ENCODE peak calls at places on chromosomes 13 and 19, in eight cellular contexts. X is ovary, P is heart left ventricle, T is tibial nerve, L is stomach, N is esophagus squamous epithelium, W is K562, V is A549. B is an unnamed sample. For H3K4me1, the result is how much of the 10 kb centered on the place peaks cover.

GRCh38 chr13:111411186-111411858 is 90.9 kb downstream of the TEX29 start:
- DNase-seq in X (no peak), P (no peak), T (no peak), L (no peak), N (no peak), W (no peak), V (no peak), B (no peak)

GRCh38 chr13:91946498-91947070 is 548.2 kb downstream of the GPC5 start:
- DNase-seq in X (no peak), P (no peak), T (no peak), L (no peak), N (no peak), W (no peak), V (peak), B (no peak)

GRCh38 chr19:51450730-51451307 is 7.4 kb downstream of the SIGLEC8 start:
- DNase-seq in X (no peak), P (no peak), T (no peak), L (peak), N (no peak), W (no peak), V (no peak), B (no peak)

GRCh38 chr13:114128624-114129522 is 3.5 kb downstream of the RASA3 start:
- DNase-seq in X (peak), P (peak), T (peak), L (peak), N (peak), W (peak), V (no peak), B (peak)

GRCh38 chr19:50889638-50890037 is 16.4 kb downstream of the KLK2 start:
- DNase-seq in X (no peak), P (no peak), T (peak), L (no peak), N (no peak), W (no peak), V (no peak), B (no peak)

GRCh38 chr19:35673121-35673804 is 6.9 kb downstream of the UPK1A start:
- DNase-seq in X (no peak), P (peak), T (no peak), L (peak), N (no peak), W (peak), V (peak), B (peak)

GRCh38 chr13:113582841-113583631 is 1.5 kb upstream of the TFDP1 start:
- DNase-seq in X (peak), P (no peak), T (no peak), L (peak), N (no peak), W (no peak), V (no peak), B (peak)

GRCh38 chr13:54185785-54186184 is 1157.2 kb downstream of the OLFM4 start:
- DNase-seq in X (no peak), P (no peak), T (no peak), L (no peak), N (no peak), W (no peak), V (no peak), B (no peak)

GRCh38 chr13:21698975-21699679 is 28.3 kb downstream of the FGF9 start:
- DNase-seq in X (no peak), P (no peak), T (no peak), L (no peak), N (no peak), W (no peak), V (no peak), B (no peak)

GRCh38 chr13:95784891-95785290 is 108.0 kb downstream of the DNAJC3 start:
- DNase-seq in X (no peak), P (no peak), T (no peak), L (no peak), N (no peak), W (no peak), V (no peak), B (no peak)

GRCh38 chr19:12692960-12693359 is 3.5 kb downstream of the FBXW9 start:
- DNase-seq in X (no peak), P (no peak), T (no peak), L (no peak), N (no peak), W (no peak), V (no peak), B (no peak)

GRCh38 chr19:41276231-41276630 is 12.1 kb downstream of the HNRNPUL1 start:
- DNase-seq in X (no peak), P (no peak), T (no peak), L (no peak), N (no peak), W (no peak), V (no peak), B (no peak)

GRCh38 chr13:43054803-43055802 is 31.7 kb downstream of the DNAJC15 start:
- DNase-seq in X (no peak), P (peak), T (no peak), L (no peak), N (no peak), W (no peak), V (no peak), B (no peak)

GRCh38 chr13:101941095-101941777 is 460.6 kb downstream of the FGF14 start:
- DNase-seq in X (no peak), P (no peak), T (no peak), L (no peak), N (no peak), W (no peak), V (no peak), B (peak)

GRCh38 chr19:2532252-2533071 is 56.5 kb downstream of the GADD45B start:
- DNase-seq in X (no peak), P (no peak), T (no peak), L (no peak), N (no peak), W (no peak), V (no peak), B (no peak)

GRCh38 chr19:43318796-43319314 is 34.6 kb upstream of the CD177 start:
- DNase-seq in X (no peak), P (no peak), T (no peak), L (no peak), N (no peak), W (no peak), V (no peak), B (no peak)

GRCh38 chr13:24834902-24835510 is 71.0 kb downstream of the RNF17 start:
- DNase-seq in X (no peak), P (no peak), T (no peak), L (no peak), N (no peak), W (no peak), V (no peak), B (no peak)

GRCh38 chr19:41353466-41354342 is at the start of gene TGFB1:
- DNase-seq in X (peak), P (peak), T (peak), L (peak), N (peak), W (peak), V (peak), B (peak)

GRCh38 chr13:109874444-109874920 is 88.1 kb upstream of the IRS2 start:
- DNase-seq in X (no peak), P (no peak), T (no peak), L (no peak), N (no peak), W (no peak), V (no peak), B (no peak)

GRCh38 chr19:46935066-46935663 is 74.4 kb downstream of the ARHGAP35 start:
- DNase-seq in X (no peak), P (no peak), T (no peak), L (no peak), N (no peak), W (no peak), V (no peak), B (no peak)

GRCh38 chr19:46927893-46928292 is 67.1 kb downstream of the ARHGAP35 start:
- DNase-seq in X (no peak), P (no peak), T (no peak), L (no peak), N (no peak), W (no peak), V (no peak), B (no peak)

GRCh38 chr19:46928951-46929350 is 68.2 kb downstream of the ARHGAP35 start:
- DNase-seq in X (no peak), P (no peak), T (no peak), L (no peak), N (no peak), W (no peak), V (no peak), B (no peak)

GRCh38 chr19:46931197-46931596 is 70.4 kb downstream of the ARHGAP35 start:
- DNase-seq in X (no peak), P (no peak), T (no peak), L (no peak), N (no peak), W (no peak), V (no peak), B (no peak)

DNA sequence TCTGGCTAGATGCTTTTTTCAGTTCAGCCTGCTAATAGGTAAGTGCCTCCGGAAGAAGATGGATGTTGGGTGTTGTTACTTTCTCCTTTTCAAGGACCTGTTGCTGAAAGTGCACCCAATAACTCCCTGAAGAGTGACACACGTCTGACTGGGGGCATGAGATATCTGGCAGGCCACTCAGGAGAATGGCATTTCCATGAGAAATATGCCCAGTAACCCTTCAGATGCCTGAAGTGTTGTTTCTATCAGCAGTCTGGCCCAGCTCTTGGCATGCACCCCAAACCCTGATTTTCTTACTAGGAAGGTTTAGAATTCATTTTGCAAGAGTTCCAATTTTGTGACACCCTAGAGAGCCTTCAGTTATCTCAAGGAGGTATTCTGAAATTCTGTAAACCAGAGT is 71.5 kb downstream of the ARHGAP35 start:
- DNase-seq in X (no peak), P (no peak), T (no peak), L (no peak), N (no peak), W (no peak), V (no peak), B (no peak)
- H3K4me1 ChIP-seq in X (under half), P (half or more), T (under half), L (half or more), N (under half), W (under half), V (half or more), B (under half)

GRCh38 chr19:57435062-57435978 is at the start of gene ZNF749:
- DNase-seq in X (peak), P (peak), T (peak), L (peak), N (peak), W (peak), V (peak), B (peak)
- TF ChIP-seq POLR2A in X (no peak), P (no peak), T (no peak), L (no peak), N (no peak), W (peak), V (peak), B (no peak)

GRCh38 chr19:7349231-7349591 is 474 bp downstream of the ARHGEF18 start:
- DNase-seq in X (peak), P (no peak), T (no peak), L (no peak), N (no peak), W (no peak), V (no peak), B (no peak)

GRCh38 chr19:7349961-7350711 is 1.4 kb downstream of the ARHGEF18 start:
- DNase-seq in X (peak), P (no peak), T (no peak), L (no peak), N (no peak), W (no peak), V (no peak), B (no peak)

GRCh38 chr19:7351861-7352260 is 3.1 kb downstream of the ARHGEF18 start:
- DNase-seq in X (no peak), P (no peak), T (no peak), L (no peak), N (no peak), W (no peak), V (no peak), B (no peak)

GRCh38 chr19:7346488-7346971 is 2.2 kb upstream of the ARHGEF18 start:
- DNase-seq in X (no peak), P (no peak), T (no peak), L (no peak), N (no peak), W (no peak), V (no peak), B (peak)

DNA sequence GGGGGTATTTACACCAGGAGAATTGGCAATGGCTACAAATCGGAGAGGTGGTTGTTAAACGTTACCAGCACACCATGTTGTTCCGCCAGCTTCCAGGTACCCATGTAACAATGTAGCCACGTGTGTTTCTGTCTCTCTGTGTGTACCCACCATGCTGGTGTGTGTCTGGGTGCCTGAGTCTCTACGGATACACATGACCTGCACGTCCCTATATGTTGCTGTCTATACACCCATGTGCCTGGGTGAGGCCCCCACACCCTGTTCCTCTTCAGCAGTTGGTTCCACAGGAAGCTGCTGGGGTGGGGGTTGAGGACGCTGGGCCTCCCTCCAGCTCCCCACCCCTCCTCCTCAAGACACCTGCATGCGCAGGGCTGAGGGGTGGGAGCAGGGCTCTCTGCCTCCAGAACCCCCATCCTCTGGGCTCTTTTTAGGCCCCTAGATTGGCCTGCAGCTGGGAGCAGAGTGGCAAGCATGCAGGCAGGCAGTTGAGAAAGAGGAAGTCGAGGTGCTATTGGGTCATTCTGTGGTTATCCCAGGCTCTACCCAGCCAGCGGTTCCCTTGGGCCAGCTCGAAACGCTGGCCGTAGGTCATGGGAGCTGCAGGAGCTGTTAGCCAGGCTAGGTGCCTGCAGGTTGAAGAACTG is at the start of gene ARHGEF18:
- DNase-seq in X (peak), P (peak), T (no peak), L (no peak), N (no peak), W (no peak), V (no peak), B (peak)
- H3K4me1 ChIP-seq in X (under half), P (under half), T (under half), L (under half), N (under half), W (under half), V (under half), B (under half)

DNA sequence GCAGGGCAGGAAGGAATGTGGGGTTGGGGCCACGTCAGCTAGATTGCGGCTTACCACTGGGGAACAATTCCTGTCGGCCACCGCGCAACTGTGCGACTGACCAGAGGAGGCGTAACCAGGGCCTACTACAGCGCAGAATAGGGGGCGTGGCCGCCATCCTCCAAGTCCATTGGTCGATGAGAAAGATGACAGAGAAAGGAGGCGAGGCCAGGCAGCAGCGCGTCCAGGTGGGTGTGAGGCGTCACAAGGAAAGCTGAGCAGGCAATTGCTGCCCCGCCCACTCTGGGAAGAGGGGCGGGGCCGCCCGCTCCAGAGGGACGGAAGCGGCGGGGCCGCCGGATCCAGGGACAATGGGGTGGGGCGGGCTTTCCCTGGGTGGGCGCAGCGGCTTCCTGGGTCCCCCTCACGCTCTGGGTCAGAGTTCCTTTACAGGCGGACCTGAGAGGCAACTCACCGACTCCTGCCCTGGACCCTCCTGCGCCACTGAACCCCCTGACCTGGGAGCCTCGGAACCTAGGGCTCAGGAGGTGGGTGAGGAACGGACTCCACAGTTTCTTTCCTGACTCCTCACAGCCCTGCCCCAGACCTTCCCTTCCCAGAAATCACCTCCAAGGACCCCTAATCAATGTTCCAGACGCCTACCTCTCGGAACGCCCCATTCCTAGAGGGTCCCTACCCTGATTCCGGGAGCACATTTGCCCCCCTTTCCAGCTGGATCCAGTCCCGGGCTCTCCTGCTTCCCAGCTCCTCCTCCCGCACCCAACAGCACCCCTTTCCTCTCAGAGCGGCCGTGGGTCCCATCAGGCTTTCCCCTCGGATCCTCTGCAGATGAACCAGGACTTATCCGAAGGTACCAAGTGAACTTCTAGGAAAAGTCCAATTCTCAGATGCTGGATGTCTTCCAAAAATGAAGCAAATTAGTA is 101.5 kb upstream of the ZNF492 start:
- DNase-seq in X (peak), P (peak), T (peak), L (no peak), N (no peak), W (no peak), V (no peak), B (no peak)
- TF ChIP-seq POLR2A in X (peak), P (peak), T (peak), L (no peak), N (no peak), W (no peak), V (no peak), B (no peak)

GRCh38 chr19:58557253-58558065 is 952 bp downstream of the UBE2M start:
- DNase-seq in X (peak), P (peak), T (no peak), L (no peak), N (no peak), W (no peak), V (no peak), B (no peak)

GRCh38 chr19:58558066-58558622 is at the start of gene UBE2M:
- DNase-seq in X (peak), P (peak), T (peak), L (peak), N (no peak), W (peak), V (no peak), B (peak)

GRCh38 chr19:58555920-58556632 is 1.2 kb upstream of the CHMP2A start:
- DNase-seq in X (peak), P (peak), T (no peak), L (no peak), N (no peak), W (no peak), V (no peak), B (no peak)

GRCh38 chr19:58555369-58555885 is 522 bp upstream of the CHMP2A start:
- DNase-seq in X (no peak), P (peak), T (no peak), L (no peak), N (no peak), W (no peak), V (no peak), B (no peak)

DNA sequence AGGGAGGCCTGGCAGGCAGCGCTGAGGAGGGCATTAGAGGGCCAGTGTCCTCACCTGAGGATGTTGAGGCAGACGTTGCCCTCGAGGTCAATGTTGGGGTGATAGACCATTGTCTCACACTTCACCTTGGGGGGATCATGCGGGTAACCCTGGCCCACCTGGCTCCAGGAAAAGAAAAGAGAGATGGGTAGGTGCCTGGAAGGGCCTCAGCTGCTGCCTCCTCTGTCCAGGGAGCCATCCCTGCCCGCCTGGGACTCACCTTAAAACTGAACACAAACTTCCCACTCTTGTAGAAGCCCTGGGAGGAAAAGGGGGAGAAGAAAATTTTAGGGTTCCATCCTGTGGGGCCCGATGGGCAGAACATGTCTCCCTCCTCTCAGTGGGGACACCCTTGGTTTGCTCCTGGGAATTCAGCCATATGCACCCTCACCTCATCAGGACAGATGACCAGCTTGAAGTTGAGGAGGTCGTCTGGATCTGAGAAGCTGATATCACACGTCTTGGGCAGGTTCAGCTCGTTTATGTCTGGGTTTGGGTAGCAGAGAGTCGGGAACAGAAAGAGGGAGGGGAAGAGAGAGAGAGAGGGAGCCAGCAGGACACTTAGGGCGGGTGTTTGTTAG is 1.7 kb downstream of the UBE2M start:
- DNase-seq in X (peak), P (no peak), T (no peak), L (no peak), N (no peak), W (no peak), V (no peak), B (no peak)
- H3K4me1 ChIP-seq in X (under half), P (under half), T (under half), L (half or more), N (under half), W (under half), V (under half), B (under half)

DNA sequence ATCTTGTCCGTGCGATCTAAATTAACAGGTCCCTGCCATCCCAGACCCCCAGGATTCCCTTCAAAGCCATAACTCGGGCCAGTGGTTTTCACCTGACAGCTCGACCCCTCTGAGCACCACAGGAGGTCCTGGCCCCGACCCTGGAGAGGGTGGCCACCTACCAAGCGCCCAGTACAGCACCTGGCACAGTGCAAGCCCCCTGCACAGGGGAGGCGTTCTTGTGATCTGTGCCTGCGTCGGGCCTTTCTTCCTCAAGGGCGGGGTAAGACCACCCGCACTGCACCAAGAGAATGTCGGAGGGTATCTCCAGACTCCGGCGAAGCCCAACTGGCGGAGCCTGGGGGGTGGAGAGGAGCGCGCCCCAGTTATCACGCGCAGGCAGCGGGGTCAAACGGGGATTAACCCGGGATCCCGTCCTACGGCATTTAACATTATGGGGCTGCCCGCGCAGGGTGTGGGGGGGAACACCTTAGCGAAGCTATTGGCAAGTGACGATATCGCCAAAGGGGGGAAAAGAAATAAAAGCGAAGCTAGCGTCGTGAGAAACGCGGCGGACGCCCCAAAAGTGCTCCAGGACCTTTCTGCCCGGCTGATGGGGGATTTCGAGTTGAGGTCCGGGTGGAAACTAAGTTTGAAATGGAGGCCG is 1.3 kb upstream of the HNRNPL start:
- DNase-seq in X (peak), P (peak), T (no peak), L (no peak), N (no peak), W (no peak), V (no peak), B (peak)
- TF ChIP-seq POLR2A in X (no peak), P (no peak), T (no peak), L (no peak), N (no peak), W (peak), V (peak), B (no peak)

GRCh38 chr13:47904891-47905290 is 96.2 kb downstream of the SUCLA2 start:
- DNase-seq in X (no peak), P (no peak), T (no peak), L (no peak), N (no peak), W (no peak), V (no peak), B (no peak)
- H3K4me1 ChIP-seq in X (under half), P (under half), T (under half), L (under half), N (under half), W (under half), V (under half), B (under half)